ENCODE peak calls at places on chromosomes 12 and 14, in nine cellular contexts. Y is stomach, I is HCT116, P is breast epithelium, D is prostate gland, M is H1, A is HepG2, Z is esophagus muscularis mucosa, K is spleen. G is an unnamed sample.

GRCh38 chr12:131454418-131455217 is 256.3 kb upstream of the SFSWAP start:
- DNase-seq in Y (peak; percentile 27), I (peak; percentile 76), P (no peak), D (no peak), M (peak; percentile 63), A (peak; percentile 60), Z (no peak), K (peak; percentile 80), G (no peak)

GRCh38 chr14:104979758-104980591 is 1.8 kb upstream of the AHNAK2 start:
- DNase-seq in Y (peak; percentile 77), I (no peak), P (peak; percentile 86), D (peak; percentile 58), M (no peak), A (no peak), Z (no peak), K (peak; percentile 2), G (peak; percentile 86)

GRCh38 chr14:94364964-94365363 is 23.4 kb downstream of the SERPINA1 start:
- DNase-seq in Y (no peak), I (no peak), P (no peak), D (no peak), M (no peak), A (no peak), Z (no peak), K (no peak), G (peak; percentile 57)

GRCh38 chr14:31326111-31326510 is 94.2 kb downstream of the HEATR5A start:
- DNase-seq in Y (no peak), I (peak; percentile 15), P (no peak), D (no peak), M (no peak), A (peak; percentile 26), Z (no peak), K (no peak), G (no peak)

GRCh38 chr12:123390415-123391093 is 6.6 kb downstream of the KMT5A start:
- DNase-seq in Y (no peak), I (no peak), P (no peak), D (peak; percentile 41), M (no peak), A (no peak), Z (no peak), K (no peak), G (no peak)

GRCh38 chr14:76113691-76114090 is 38.0 kb upstream of the GPATCH2L start:
- DNase-seq in Y (no peak), I (no peak), P (no peak), D (no peak), M (no peak), A (no peak), Z (no peak), K (no peak), G (no peak)

GRCh38 chr12:78402366-78403134 is 462.0 kb upstream of the SYT1 start:
- DNase-seq in Y (no peak), I (no peak), P (no peak), D (no peak), M (no peak), A (no peak), Z (no peak), K (no peak), G (no peak)

GRCh38 chr14:105581551-105582341 is 55.4 kb downstream of the TMEM121 start:
- DNase-seq in Y (no peak), I (no peak), P (peak; percentile 24), D (no peak), M (no peak), A (no peak), Z (no peak), K (peak; percentile 79), G (peak; percentile 56)

GRCh38 chr12:12278899-12279298 is 12.1 kb upstream of the LRP6 start:
- DNase-seq in Y (no peak), I (no peak), P (no peak), D (no peak), M (no peak), A (no peak), Z (no peak), K (no peak), G (no peak)

GRCh38 chr12:21983102-21983501 is 41.9 kb upstream of the ABCC9 start:
- DNase-seq in Y (no peak), I (no peak), P (no peak), D (no peak), M (no peak), A (no peak), Z (no peak), K (no peak), G (no peak)

GRCh38 chr12:114440450-114441383 is 34.8 kb upstream of the TBX5 start:
- DNase-seq in Y (no peak), I (no peak), P (no peak), D (no peak), M (no peak), A (no peak), Z (no peak), K (no peak), G (no peak)
- H3K4me3 ChIP-seq in Y (no peak overlapping the region), I (no peak overlapping the region), P (no peak overlapping the region), D (no peak overlapping the region), M (no peak overlapping the region), A (no peak overlapping the region), Z (no peak overlapping the region), K (no peak overlapping the region), G (no peak overlapping the region)

DNA sequence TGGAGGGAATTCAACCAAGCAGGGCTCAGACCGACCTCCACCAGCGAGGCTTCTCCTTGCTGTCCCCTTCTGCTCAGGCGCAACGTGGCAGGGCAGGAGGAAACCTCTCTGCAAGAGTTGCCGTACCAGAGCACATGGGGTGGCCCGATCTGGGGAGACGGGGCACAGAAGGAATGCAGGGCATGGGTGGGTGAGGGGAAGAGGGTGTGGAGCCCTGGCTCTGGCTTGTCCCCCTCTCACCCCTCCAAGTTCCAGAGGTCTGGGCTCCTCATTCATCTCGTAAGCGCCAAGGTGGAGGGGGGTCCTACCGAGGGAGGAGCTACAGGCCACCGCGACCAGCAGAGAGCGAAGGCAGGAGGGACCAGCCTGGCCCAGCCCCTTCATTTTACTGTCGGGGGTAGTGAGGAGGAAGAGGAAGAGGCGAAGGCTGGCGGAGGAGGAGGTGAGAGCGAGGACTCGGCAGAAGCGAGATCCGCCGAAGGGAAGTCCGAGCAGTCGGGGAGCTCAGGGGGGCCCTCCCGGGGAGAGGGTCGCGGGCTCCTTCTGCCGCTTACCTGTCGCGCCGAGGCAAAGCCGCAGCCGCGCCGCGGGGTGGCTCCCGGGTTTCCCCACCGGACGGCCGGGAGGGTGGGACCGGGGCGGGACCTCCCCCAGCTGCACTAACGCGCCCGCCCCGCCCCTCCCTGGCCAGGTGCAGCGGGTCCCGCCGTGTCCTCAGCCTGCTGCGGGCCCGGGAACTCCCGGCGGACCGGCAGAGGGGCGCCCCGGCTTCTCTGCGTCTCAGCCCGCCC is at the start of gene GALNT6:
- DNase-seq in Y (peak; percentile 82), I (no peak), P (no peak), D (peak; percentile 29), M (peak; percentile 78), A (no peak), Z (no peak), K (peak; percentile 92), G (no peak)
- TF ChIP-seq POLR2AphosphoS5 in Y (no peak), I (peak; percentile 74), P (no peak), D (no peak), M (no peak), A (no peak), Z (no peak), K (peak; percentile 37), G (no peak)

DNA sequence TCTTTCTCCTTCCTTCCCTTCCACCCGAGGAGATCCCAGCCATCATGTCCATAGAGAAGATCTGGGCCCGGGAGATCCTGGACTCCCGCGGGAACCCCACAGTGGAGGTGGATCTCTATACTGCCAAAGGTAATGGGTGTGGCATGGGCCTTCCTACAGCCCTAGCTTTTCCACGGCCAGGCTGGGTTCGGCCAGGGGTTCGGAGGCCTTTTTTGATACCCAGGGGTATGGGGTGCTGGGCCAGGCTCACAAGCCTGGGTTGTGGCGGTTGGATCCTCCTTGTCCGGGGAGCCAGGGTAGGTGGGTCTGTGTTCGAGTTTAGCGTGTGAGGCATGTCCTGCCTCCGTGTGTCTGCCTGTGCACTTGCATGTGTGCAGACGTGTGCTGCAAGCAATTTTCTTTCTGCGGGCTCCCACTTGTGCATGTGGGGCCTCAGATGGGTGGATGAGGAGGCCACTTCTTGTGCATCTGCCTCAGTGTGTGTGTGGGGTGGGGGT is 1.5 kb downstream of the ENO2 start:
- DNase-seq in Y (no peak), I (no peak), P (no peak), D (no peak), M (no peak), A (no peak), Z (no peak), K (peak; percentile 66), G (no peak)
- H3K4me3 ChIP-seq in Y (peak overlapping the region; percentile 78), I (peak overlapping the region; percentile 79), P (peak overlapping the region; percentile 87), D (no peak overlapping the region), M (peak overlapping the region; percentile 15), A (peak overlapping the region; percentile 90), Z (peak overlapping the region; percentile 80), K (no peak overlapping the region), G (no peak overlapping the region)

GRCh38 chr12:101747695-101748094 is 8.4 kb upstream of the SYCP3 start:
- DNase-seq in Y (no peak), I (no peak), P (no peak), D (no peak), M (no peak), A (no peak), Z (no peak), K (no peak), G (no peak)

GRCh38 chr12:101749657-101750056 is 10.4 kb upstream of the SYCP3 start:
- DNase-seq in Y (no peak), I (no peak), P (no peak), D (no peak), M (no peak), A (no peak), Z (no peak), K (no peak), G (no peak)

GRCh38 chr12:101746661-101747060 is 7.4 kb upstream of the SYCP3 start:
- DNase-seq in Y (no peak), I (no peak), P (no peak), D (no peak), M (no peak), A (no peak), Z (no peak), K (no peak), G (no peak)

GRCh38 chr12:101748907-101749306 is 9.6 kb upstream of the SYCP3 start:
- DNase-seq in Y (no peak), I (no peak), P (no peak), D (no peak), M (no peak), A (no peak), Z (no peak), K (no peak), G (no peak)

GRCh38 chr12:101750152-101750551 is 10.9 kb upstream of the SYCP3 start:
- DNase-seq in Y (no peak), I (no peak), P (no peak), D (no peak), M (no peak), A (no peak), Z (no peak), K (no peak), G (no peak)
- TF ChIP-seq POLR2AphosphoS5 in Y (no peak), I (no peak), P (no peak), D (no peak), M (no peak), A (no peak), Z (no peak), K (no peak), G (no peak)

G was measured in sigmoid colon.